ENCODE peak calls at places on chromosomes 3 and 15, in four cellular contexts. F is CD4-positive, alpha-beta T cell; I is PC-3; Z is Panc1. D is an unnamed sample.
A peak's percentile ranks its signal among the peaks of the same experiment; 100 is the strongest.

GRCh38 chr15:62059818-62060115 is 480 bp downstream of the VPS13C start:
- DNase-seq in Z (no peak), I (peak; percentile 17), F (peak; percentile 28), D (no peak)

GRCh38 chr3:134485075-134485536 is 679 bp downstream of the ANAPC13 start:
- DNase-seq in I (peak; percentile 6), Z (no peak), F (peak; percentile 5), D (peak; percentile 34)

GRCh38 chr15:67025719-67026118 is 39.7 kb upstream of the SMAD3 start:
- DNase-seq in I (peak; percentile 70), Z (no peak), F (no peak), D (no peak)

GRCh38 chr3:113769551-113769950 is 22.7 kb downstream of the ATP6V1A start:
- DNase-seq in F (no peak), I (peak; percentile 51), Z (no peak), D (no peak)

GRCh38 chr15:57731543-57732103 is 25.1 kb downstream of the POLR2M start:
- DNase-seq in F (no peak), I (no peak), Z (no peak), D (no peak)

GRCh38 chr3:87398226-87398774 is 121.9 kb upstream of the POU1F1 start:
- DNase-seq in F (no peak), I (no peak), Z (no peak), D (no peak)

GRCh38 chr15:93001881-93002280 is 87.1 kb downstream of the RGMA start:
- DNase-seq in F (no peak), Z (no peak), I (peak; percentile 21), D (no peak)

GRCh38 chr3:148211725-148212124 is 486.0 kb upstream of the AGTR1 start:
- DNase-seq in Z (no peak), I (peak; percentile 29), F (no peak), D (no peak)

GRCh38 chr3:37162501-37163245 is 11.7 kb downstream of the LRRFIP2 start:
- DNase-seq in F (no peak), I (no peak), Z (no peak), D (no peak)

GRCh38 chr3:81658322-81658997 is 103.0 kb downstream of the GBE1 start:
- DNase-seq in Z (no peak), I (no peak), F (no peak), D (no peak)

GRCh38 chr15:98321916-98322315 is 326.4 kb upstream of the IGF1R start:
- DNase-seq in Z (no peak), I (no peak), F (no peak), D (no peak)

GRCh38 chr3:186360779-186361178 is 1.3 kb downstream of the DGKG start:
- DNase-seq in I (no peak), F (no peak), Z (no peak), D (no peak)

GRCh38 chr3:187986514-187986934 is 167.4 kb upstream of the LPP start:
- DNase-seq in I (peak; percentile 94), Z (peak; percentile 33), F (no peak), D (no peak)

GRCh38 chr3:194572944-194573491 is 60.2 kb downstream of the TMEM44 start:
- DNase-seq in Z (no peak), F (no peak), I (no peak), D (no peak)

GRCh38 chr3:94092080-94092479 is 29.2 kb downstream of the NSUN3 start:
- DNase-seq in Z (no peak), I (no peak), F (no peak), D (no peak)

GRCh38 chr15:37001436-37001835 is 98.9 kb downstream of the MEIS2 start:
- DNase-seq in I (no peak), F (no peak), Z (no peak), D (no peak)

GRCh38 chr15:49031764-49032270 is 14.4 kb downstream of the SECISBP2L start:
- DNase-seq in Z (no peak), F (no peak), I (no peak), D (no peak)

GRCh38 chr15:83709813-83710212 is 55.9 kb downstream of the ADAMTSL3 start:
- DNase-seq in Z (no peak), I (no peak), F (no peak), D (no peak)

GRCh38 chr3:161372321-161373260 is 1.3 kb upstream of the SPTSSB start:
- DNase-seq in Z (no peak), F (no peak), I (peak; percentile 81), D (peak; percentile 16)

GRCh38 chr15:32029862-32030781 is at the start of gene CHRNA7:
- DNase-seq in Z (no peak), F (no peak), I (peak; percentile 31), D (peak; percentile 78)

GRCh38 chr3:103052236-103052830 is 617.5 kb downstream of the ZPLD1 start:
- DNase-seq in Z (no peak), F (no peak), I (no peak), D (peak; percentile 17)

GRCh38 chr3:158791259-158791920 is 10.5 kb upstream of the MFSD1 start:
- DNase-seq in I (peak; percentile 78), F (no peak), Z (no peak), D (no peak)

GRCh38 chr15:38271895-38272294 is 19.3 kb downstream of the SPRED1 start:
- DNase-seq in I (no peak), F (no peak), Z (no peak), D (no peak)

GRCh38 chr3:32862247-32863013 is 44.6 kb downstream of the TRIM71 start:
- DNase-seq in F (no peak), Z (no peak), I (no peak), D (no peak)

GRCh38 chr15:74123131-74123429 is 7.3 kb upstream of the ISLR2 start:
- DNase-seq in I (no peak), F (no peak), Z (no peak), D (no peak)

GRCh38 chr3:127690823-127691452 is 18.2 kb downstream of the ABTB1 start:
- DNase-seq in I (peak; percentile 66), Z (no peak), F (no peak), D (no peak)

GRCh38 chr15:68650901-68651709 is 72.3 kb downstream of the CORO2B start:
- DNase-seq in F (peak; percentile 14), I (peak; percentile 35), Z (no peak), D (peak; percentile 41)

GRCh38 chr3:112350181-112350825 is 17.3 kb downstream of the CD200 start:
- DNase-seq in I (no peak), Z (no peak), F (no peak), D (no peak)

GRCh38 chr3:73473578-73474448 is 150.9 kb downstream of the PDZRN3 start:
- DNase-seq in I (no peak), Z (no peak), F (no peak), D (peak; percentile 71)

GRCh38 chr15:51759557-51760070 is 8.2 kb downstream of the TMOD2 start:
- DNase-seq in I (no peak), Z (no peak), F (no peak), D (no peak)

GRCh38 chr3:115986555-115987207 is 363.4 kb downstream of the GAP43 start:
- DNase-seq in F (no peak), I (peak; percentile 72), Z (no peak), D (no peak)

GRCh38 chr3:137121704-137122314 is 164.0 kb downstream of the IL20RB start:
- DNase-seq in F (no peak), I (peak; percentile 52), Z (peak; percentile 39), D (no peak)

GRCh38 chr15:57160823-57161560 is 215.3 kb upstream of the CGNL1 start:
- DNase-seq in F (no peak), Z (no peak), I (peak; percentile 50), D (no peak)

GRCh38 chr3:144036498-144036897 is 64.9 kb downstream of the DIPK2A start:
- DNase-seq in Z (no peak), I (no peak), F (no peak), D (no peak)

GRCh38 chr15:78921940-78922339 is 22.9 kb downstream of the CTSH start:
- DNase-seq in I (no peak), F (no peak), Z (no peak), D (no peak)

GRCh38 chr3:169764453-169765280 is at the start of gene TERC:
- DNase-seq in Z (peak; percentile 59), F (peak; percentile 91), I (peak; percentile 97), D (peak; percentile 93)
- H3K27ac ChIP-seq in Z (peak within 1 kb of the TSS; percentile 93), F (peak within 1 kb of the TSS; percentile 95), I (peak within 1 kb of the TSS; percentile 82), D (peak within 1 kb of the TSS; percentile 73)

DNA sequence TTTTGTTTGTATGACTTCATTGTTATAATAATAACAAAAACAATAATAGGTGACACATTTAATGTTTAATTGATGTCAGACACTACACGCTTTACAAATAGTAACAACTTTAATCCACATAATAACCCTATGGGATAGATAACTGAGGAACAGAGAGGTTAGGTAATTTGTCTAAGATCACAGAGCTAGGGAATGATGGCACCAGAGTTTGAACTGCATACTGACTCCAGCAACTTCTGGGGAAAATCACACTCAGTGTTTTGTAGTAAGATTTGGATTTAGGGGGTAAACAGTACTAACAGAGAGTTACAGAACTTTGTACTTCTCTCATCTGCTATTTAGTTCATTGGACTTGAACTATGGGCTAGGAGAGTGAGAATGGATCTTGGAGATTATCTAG is 66.0 kb downstream of the CMSS1 start:
- DNase-seq in I (no peak), F (no peak), Z (no peak), D (no peak)
- H3K27ac ChIP-seq in I (no peak overlapping the region), F (no peak overlapping the region), Z (no peak overlapping the region), D (no peak overlapping the region)

GRCh38 chr3:185350841-185351240 is 12.1 kb upstream of the MAP3K13 start:
- DNase-seq in I (no peak), F (no peak), Z (no peak), D (no peak)
- H3K27ac ChIP-seq in I (no peak overlapping the region), F (no peak overlapping the region), Z (no peak overlapping the region), D (no peak overlapping the region)

DNA sequence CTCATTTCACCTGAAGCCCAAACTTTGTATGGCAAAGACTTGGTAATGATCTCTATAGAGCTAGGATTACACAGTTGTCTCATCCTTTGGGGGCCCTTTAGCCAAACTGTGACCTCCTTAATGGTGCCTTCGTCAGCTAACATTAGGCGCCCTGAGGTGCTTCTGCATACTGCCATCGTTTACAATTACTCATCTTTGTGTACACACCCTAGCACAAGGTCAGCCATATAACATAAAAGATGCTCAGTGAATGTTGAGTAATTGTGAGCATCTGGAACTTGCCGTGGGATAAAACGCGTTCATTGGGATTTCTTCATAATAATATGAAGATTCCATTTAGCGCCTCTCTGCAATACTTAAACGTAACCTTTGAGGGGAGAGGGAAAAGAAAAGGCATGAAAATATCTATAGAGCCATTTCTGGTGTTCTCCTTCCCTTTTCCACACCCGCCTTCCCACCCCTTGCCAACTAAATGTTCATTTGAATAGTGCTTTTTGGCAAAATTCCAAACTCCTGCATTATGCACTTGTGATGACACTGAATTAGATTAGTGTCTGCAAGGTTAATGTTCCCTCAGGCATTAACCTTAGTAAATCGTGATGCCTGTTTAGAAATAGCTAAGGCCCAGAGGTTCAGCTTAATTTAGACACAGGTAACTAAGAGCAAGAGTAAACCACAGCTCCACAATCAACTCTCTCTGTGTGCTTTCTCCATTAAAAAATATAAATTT is 990 bp upstream of the ZNF148 start:
- DNase-seq in Z (no peak), I (peak; percentile 77), F (no peak), D (no peak)
- H3K27ac ChIP-seq in Z (peak overlapping the region; percentile 97), I (peak overlapping the region; percentile 86), F (peak overlapping the region; percentile 88), D (peak overlapping the region; percentile 76)

DNA sequence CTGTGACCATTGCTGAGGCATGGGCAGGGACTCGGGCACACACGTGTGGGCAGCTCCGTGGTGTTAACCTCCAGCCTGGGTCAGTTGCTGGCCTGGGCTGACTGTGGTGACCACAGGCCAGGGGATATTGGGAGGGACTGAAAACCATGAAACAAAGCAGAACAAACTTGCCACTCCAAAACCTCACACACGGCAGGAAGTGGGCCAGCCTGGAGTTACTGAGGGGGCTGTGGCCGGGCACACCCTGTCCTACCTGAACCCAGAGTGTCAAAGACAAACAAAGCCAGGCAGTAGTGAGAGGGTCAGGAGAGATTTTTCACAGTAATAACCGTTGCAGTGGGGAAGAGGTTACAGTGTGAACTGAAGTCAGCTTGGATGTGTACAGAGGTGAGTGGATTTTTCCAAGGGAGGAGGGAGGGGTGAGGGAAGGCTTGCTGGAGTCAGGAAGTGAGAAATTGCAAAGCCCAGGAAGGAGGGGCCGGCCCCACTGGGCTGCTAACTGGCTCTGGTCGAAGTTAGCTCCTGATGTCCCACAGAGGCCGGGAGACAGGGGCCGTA is 40.0 kb upstream of the ATP10A start:
- DNase-seq in I (peak; percentile 80), F (no peak), Z (no peak), D (no peak)
- H3K27ac ChIP-seq in I (peak overlapping the region; percentile 74), F (no peak overlapping the region), Z (no peak overlapping the region), D (no peak overlapping the region)